ENCODE peak calls at places on chromosomes 1 and 21, in ten cellular contexts. P is NAMALWA; Q is GM12891; T is skeletal muscle cell; F is activated CD4-positive, alpha-beta T cell treated with anti-CD3 and anti-CD28 coated beads, Interleukin-2, amount 10 ng/mL, durations not matched to agents 7 days and 5 days; K is NCI-H146; L is HuH-7.5; N is CD4-positive, alpha-beta T cell; G is putamen; B is memory B cell. Y is an unnamed sample.

GRCh38 chr1:156245451-156246232 is 2.2 kb downstream of the PAQR6 start:
- DNase-seq in P (no peak), Q (peak), T (no peak), F (peak), K (peak), L (no peak), N (peak), G (no peak), B (peak), Y (peak)

GRCh38 chr21:46603228-46603627 is 1.7 kb downstream of the S100B start:
- DNase-seq in P (no peak), Q (no peak), T (no peak), F (no peak), K (no peak), L (no peak), N (no peak), G (no peak), B (no peak), Y (peak)

GRCh38 chr1:180150982-180151381 is 3.7 kb upstream of the QSOX1 start:
- DNase-seq in P (no peak), Q (no peak), T (no peak), F (no peak), K (no peak), L (no peak), N (no peak), G (no peak), B (no peak), Y (no peak)

GRCh38 chr1:220487297-220487820 is 40.6 kb upstream of the MARK1 start:
- DNase-seq in P (peak), Q (no peak), T (peak), F (no peak), K (peak), L (no peak), N (no peak), G (no peak), B (no peak), Y (peak)

GRCh38 chr1:115976900-115977480 is 677 bp downstream of the SLC22A15 start:
- DNase-seq in P (no peak), Q (no peak), T (no peak), F (no peak), K (no peak), L (no peak), N (no peak), G (peak), B (no peak), Y (peak)

GRCh38 chr21:18369115-18369514 is 34.5 kb downstream of the TMPRSS15 start:
- DNase-seq in P (peak), Q (no peak), T (peak), F (no peak), K (peak), L (no peak), N (no peak), G (peak), B (no peak), Y (no peak)

GRCh38 chr1:64923294-64923718 is 43.0 kb downstream of the JAK1 start:
- DNase-seq in P (no peak), Q (no peak), T (no peak), F (peak), K (no peak), L (no peak), N (no peak), G (no peak), B (no peak), Y (no peak)

GRCh38 chr1:56461158-56462127 is 117.9 kb downstream of the PLPP3 start:
- DNase-seq in P (no peak), Q (no peak), T (no peak), F (no peak), K (no peak), L (peak), N (no peak), G (no peak), B (no peak), Y (no peak)

GRCh38 chr1:17581389-17582123 is 42.1 kb downstream of the ARHGEF10L start:
- DNase-seq in P (peak), Q (peak), T (no peak), F (peak), K (peak), L (peak), N (no peak), G (no peak), B (no peak), Y (no peak)

GRCh38 chr1:221723018-221723917 is 18.6 kb downstream of the DUSP10 start:
- DNase-seq in P (no peak), Q (no peak), T (no peak), F (no peak), K (no peak), L (no peak), N (no peak), G (no peak), B (no peak), Y (no peak)

GRCh38 chr1:160437432-160438319 is 37.3 kb downstream of the VANGL2 start:
- DNase-seq in P (peak), Q (no peak), T (no peak), F (peak), K (no peak), L (no peak), N (no peak), G (no peak), B (no peak), Y (no peak)

Y was measured in Calu3.